ENCODE peak calls at places on chromosomes 12 and 14, in four cellular contexts. B is coronary artery, Q is esophagus squamous epithelium, Y is right atrium auricular region. C is an unnamed sample.

GRCh38 chr12:114186241-114187002 is 219.5 kb downstream of the TBX5 start:
- DNase-seq in B (no peak), Q (no peak), Y (no peak), C (no peak)

GRCh38 chr12:9864913-9865675 is 4.1 kb downstream of the CLEC2B start:
- DNase-seq in B (no peak), Q (no peak), Y (no peak), C (no peak)

GRCh38 chr14:54362759-54363437 is 33.9 kb upstream of the CDKN3 start:
- DNase-seq in B (no peak), Q (no peak), Y (no peak), C (no peak)

GRCh38 chr12:92995258-92995905 is 66.3 kb upstream of the EEA1 start:
- DNase-seq in B (no peak), Q (no peak), Y (no peak), C (no peak)

GRCh38 chr12:48356041-48356768 is 5.5 kb upstream of the ZNF641 start:
- DNase-seq in B (no peak), Q (no peak), Y (no peak), C (no peak)

GRCh38 chr12:130375888-130376287 is 38.2 kb downstream of the PIWIL1 start:
- DNase-seq in B (no peak), Q (no peak), Y (no peak), C (no peak)

GRCh38 chr14:55800443-55800842 is 220.4 kb downstream of the KTN1 start:
- DNase-seq in B (no peak), Q (no peak), Y (no peak), C (no peak)

GRCh38 chr14:34931206-34931605 is 51.6 kb upstream of the SRP54 start:
- DNase-seq in B (no peak), Q (no peak), Y (no peak), C (no peak)

GRCh38 chr12:53232641-53233538 is 881 bp upstream of the RARG start:
- DNase-seq in B (no peak), Q (no peak), Y (no peak), C (no peak)

GRCh38 chr12:118120579-118121363 is 15.2 kb upstream of the PEBP1 start:
- DNase-seq in B (peak), Q (peak), Y (peak), C (no peak)

GRCh38 chr14:68671899-68672298 is 121.0 kb downstream of the ZFP36L1 start:
- DNase-seq in B (no peak), Q (no peak), Y (no peak), C (no peak)

GRCh38 chr12:75747572-75747995 is 236.2 kb upstream of the KRR1 start:
- DNase-seq in B (no peak), Q (no peak), Y (no peak), C (no peak)

GRCh38 chr14:24441904-24442239 is 704 bp downstream of the SDR39U1 start:
- DNase-seq in B (no peak), Q (no peak), Y (no peak), C (no peak)

GRCh38 chr14:39430762-39431415 is 1.3 kb downstream of the FBXO33 start:
- DNase-seq in B (no peak), Q (no peak), Y (no peak), C (no peak)

GRCh38 chr14:88106377-88106776 is 101.4 kb downstream of the GPR65 start:
- DNase-seq in B (no peak), Q (no peak), Y (no peak), C (no peak)

GRCh38 chr12:26460361-26460760 is 265.0 kb downstream of the SSPN start:
- DNase-seq in B (no peak), Q (no peak), Y (no peak), C (no peak)

GRCh38 chr12:99059824-99060526 is 414.9 kb downstream of the APAF1 start:
- DNase-seq in B (no peak), Q (no peak), Y (peak), C (no peak)

GRCh38 chr14:23252006-23252405 is 14.3 kb downstream of the RNF212B start:
- DNase-seq in B (no peak), Q (no peak), Y (no peak), C (no peak)

GRCh38 chr12:70840966-70841365 is 79.6 kb downstream of the PTPRR start:
- DNase-seq in B (no peak), Q (no peak), Y (no peak), C (no peak)

GRCh38 chr12:27236498-27236897 is 7.6 kb upstream of the STK38L start:
- DNase-seq in B (no peak), Q (no peak), Y (no peak), C (no peak)

GRCh38 chr14:100237735-100238418 is 1.1 kb upstream of the YY1 start:
- DNase-seq in B (no peak), Q (no peak), Y (no peak), C (peak)

GRCh38 chr12:7241404-7242005 is 52.0 kb downstream of the PEX5 start:
- DNase-seq in B (no peak), Q (no peak), Y (no peak), C (no peak)

GRCh38 chr14:71995741-71996140 is 63.5 kb downstream of the RGS6 start:
- DNase-seq in B (no peak), Q (no peak), Y (no peak), C (no peak)

GRCh38 chr12:120352117-120352516 is 16.8 kb downstream of the MSI1 start:
- DNase-seq in B (no peak), Q (no peak), Y (no peak), C (no peak)

GRCh38 chr14:64465856-64466554 is 706 bp downstream of the AKAP5 start:
- DNase-seq in B (no peak), Q (no peak), Y (no peak), C (no peak)

GRCh38 chr14:69077841-69078240 is 75.1 kb downstream of the DCAF5 start:
- DNase-seq in B (no peak), Q (no peak), Y (no peak), C (no peak)

GRCh38 chr14:68140111-68140741 is 320.6 kb downstream of the RAD51B start:
- DNase-seq in B (no peak), Q (no peak), Y (peak), C (peak)

GRCh38 chr12:5456906-5457305 is 25.0 kb downstream of the NTF3 start:
- DNase-seq in B (no peak), Q (no peak), Y (no peak), C (no peak)

GRCh38 chr14:52987514-52987913 is 36.7 kb upstream of the FERMT2 start:
- DNase-seq in B (no peak), Q (no peak), Y (no peak), C (no peak)

GRCh38 chr14:33229269-33229924 is 290.7 kb downstream of the NPAS3 start:
- DNase-seq in B (no peak), Q (no peak), Y (no peak), C (no peak)

GRCh38 chr14:25400607-25401206 is 350.8 kb upstream of the STXBP6 start:
- DNase-seq in B (no peak), Q (no peak), Y (peak), C (no peak)

GRCh38 chr14:90624228-90624627 is 192.0 kb downstream of the TTC7B start:
- DNase-seq in B (no peak), Q (no peak), Y (peak), C (peak)

DNA sequence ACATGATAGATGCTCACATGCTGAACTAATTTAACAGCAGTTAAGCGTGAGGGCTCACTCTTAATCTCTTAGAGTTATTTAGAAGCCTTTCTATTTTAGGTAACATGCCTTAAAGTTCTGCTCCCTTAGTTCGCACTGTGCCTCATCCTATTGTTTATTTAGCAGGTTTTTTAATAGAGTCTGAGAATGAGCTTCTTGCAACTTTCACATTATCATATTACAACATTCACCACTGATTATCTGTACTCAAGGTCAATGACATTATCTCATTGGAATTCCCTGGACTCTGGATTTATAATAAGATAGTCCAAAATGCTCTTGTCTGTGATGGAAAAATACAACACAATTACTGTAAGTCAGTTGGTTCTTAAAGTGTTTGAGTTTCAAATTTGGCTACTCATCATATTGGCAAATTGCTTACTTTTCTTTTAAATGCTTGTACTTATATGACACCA is 183.6 kb upstream of the SLC38A2 start:
- DNase-seq in B (no peak), Q (no peak), Y (no peak), C (no peak)
- H3K27ac ChIP-seq in B (peak), Q (peak), Y (peak), C (peak)

GRCh38 chr12:34334953-34335743 is 312.9 kb downstream of the ALG10 start:
- DNase-seq in B (no peak), Q (no peak), Y (no peak), C (no peak)
- H3K4me3 ChIP-seq in B (no peak), Q (no peak), Y (no peak), C (no peak)

DNA sequence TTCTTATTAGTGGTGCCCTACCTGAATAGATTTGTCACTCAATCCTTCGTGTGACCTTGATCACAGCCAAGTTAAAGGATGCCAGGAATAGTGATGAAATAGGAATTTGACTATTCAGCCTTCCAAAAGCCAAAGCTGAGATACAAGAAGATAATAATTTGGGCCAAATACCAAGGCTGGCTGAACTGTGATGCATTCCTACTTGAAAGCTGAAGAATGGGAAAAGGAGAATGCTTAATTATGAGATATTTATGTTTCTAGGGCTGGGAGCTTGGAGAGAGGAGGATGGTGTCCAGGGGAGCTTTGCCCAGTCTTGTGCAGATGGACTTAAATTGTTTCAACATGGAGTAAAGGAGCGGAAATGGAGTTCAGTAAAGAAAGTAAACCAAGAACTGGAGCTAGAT is 5.2 kb downstream of the RNASE7 start:
- DNase-seq in B (no peak), Q (no peak), Y (no peak), C (no peak)
- H3K27ac ChIP-seq in B (no peak), Q (no peak), Y (no peak), C (no peak)

GRCh38 chr12:104721065-104721458 is 237.0 kb downstream of the SLC41A2 start:
- DNase-seq in B (no peak), Q (no peak), Y (no peak), C (no peak)
- H3K4me3 ChIP-seq in B (no peak), Q (peak), Y (peak), C (no peak)

DNA sequence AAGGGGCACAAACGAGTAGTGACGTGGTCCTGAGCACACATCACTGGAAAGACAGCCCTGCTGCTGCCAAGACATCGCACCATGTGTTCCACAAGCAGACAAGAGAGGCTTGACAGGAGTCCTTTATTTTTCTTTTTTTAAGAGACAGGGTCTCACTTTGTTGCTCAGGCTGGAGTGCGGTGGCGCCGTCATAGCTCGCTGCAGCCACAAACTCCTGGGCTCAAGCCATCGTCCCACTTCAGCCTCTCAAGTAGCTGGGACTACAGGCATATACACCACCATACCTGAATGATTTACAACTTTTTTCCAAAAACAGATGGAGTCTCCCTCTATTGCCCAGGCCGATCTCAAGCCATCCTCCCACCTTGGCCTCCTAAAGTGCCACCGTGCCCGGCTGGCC is 205.1 kb downstream of the TSPAN9 start:
- DNase-seq in B (no peak), Q (no peak), Y (no peak), C (no peak)
- H3K27ac ChIP-seq in B (no peak), Q (no peak), Y (no peak), C (no peak)

C was measured in RWPE2.